ENCODE peak calls at places on chromosomes 6 and 20, in four cellular contexts. One of them, this sample, is unnamed.

GRCh38 chr20:973785-974194 is 28.3 kb downstream of the RSPO4 start:
- DNase-seq in body of pancreas: peak
- DNase-seq in HepG2: peak
- DNase-seq in Peyer's patch: no peak
- DNase-seq in this sample: peak

GRCh38 chr6:57342148-57342669 is 24.8 kb downstream of the PRIM2 start:
- DNase-seq in Peyer's patch: no peak
- DNase-seq in HepG2: no peak
- DNase-seq in body of pancreas: no peak
- DNase-seq in this sample: no peak

GRCh38 chr20:5888051-5888450 is 62.3 kb downstream of the TRMT6 start:
- DNase-seq in HepG2: no peak
- DNase-seq in Peyer's patch: no peak
- DNase-seq in body of pancreas: no peak
- DNase-seq in this sample: no peak

GRCh38 chr6:141484726-141485125 is 648.0 kb upstream of the GJE1 start:
- DNase-seq in body of pancreas: no peak
- DNase-seq in HepG2: peak
- DNase-seq in Peyer's patch: no peak
- DNase-seq in this sample: no peak

GRCh38 chr6:103210686-103211085 is 1649.0 kb downstream of the HACE1 start:
- DNase-seq in Peyer's patch: no peak
- DNase-seq in HepG2: no peak
- DNase-seq in body of pancreas: no peak
- DNase-seq in this sample: no peak

GRCh38 chr6:17031961-17032360 is 69.9 kb upstream of the STMND1 start:
- DNase-seq in HepG2: no peak
- DNase-seq in body of pancreas: no peak
- DNase-seq in Peyer's patch: no peak
- DNase-seq in this sample: no peak

GRCh38 chr6:42735976-42736375 is 9.9 kb downstream of the TBCC start:
- DNase-seq in HepG2: no peak
- DNase-seq in Peyer's patch: no peak
- DNase-seq in body of pancreas: no peak
- DNase-seq in this sample: no peak

GRCh38 chr20:8043687-8044278 is 24.2 kb upstream of the TMX4 start:
- DNase-seq in HepG2: peak
- DNase-seq in body of pancreas: peak
- DNase-seq in Peyer's patch: no peak
- DNase-seq in this sample: peak

GRCh38 chr6:32148722-32149576 is 2.8 kb downstream of the PRRT1 start:
- DNase-seq in body of pancreas: peak
- DNase-seq in HepG2: no peak
- DNase-seq in Peyer's patch: peak
- DNase-seq in this sample: peak

GRCh38 chr20:44370639-44371218 is 15.2 kb downstream of the HNF4A start:
- DNase-seq in HepG2: peak
- DNase-seq in Peyer's patch: peak
- DNase-seq in body of pancreas: peak
- DNase-seq in this sample: no peak

GRCh38 chr20:17895641-17896246 is 72.8 kb downstream of the SNX5 start:
- DNase-seq in Peyer's patch: no peak
- DNase-seq in body of pancreas: peak
- DNase-seq in HepG2: no peak
- DNase-seq in this sample: no peak

GRCh38 chr20:50111120-50111828 is 1.7 kb downstream of the UBE2V1 start:
- DNase-seq in HepG2: no peak
- DNase-seq in Peyer's patch: no peak
- DNase-seq in body of pancreas: peak
- DNase-seq in this sample: peak

GRCh38 chr6:133671376-133671775 is 217.5 kb upstream of the TCF21 start:
- DNase-seq in HepG2: no peak
- DNase-seq in Peyer's patch: no peak
- DNase-seq in body of pancreas: no peak
- DNase-seq in this sample: no peak

GRCh38 chr6:120876405-120876804 is 457.9 kb downstream of the TBC1D32 start:
- DNase-seq in body of pancreas: no peak
- DNase-seq in HepG2: no peak
- DNase-seq in Peyer's patch: no peak
- DNase-seq in this sample: no peak

GRCh38 chr6:90611996-90612690 is 25.3 kb upstream of the MAP3K7 start:
- DNase-seq in Peyer's patch: no peak
- DNase-seq in body of pancreas: no peak
- DNase-seq in HepG2: no peak
- DNase-seq in this sample: no peak

GRCh38 chr6:9397981-9398559 is 962.7 kb upstream of the SLC35B3 start:
- DNase-seq in body of pancreas: peak
- DNase-seq in HepG2: no peak
- DNase-seq in Peyer's patch: no peak
- DNase-seq in this sample: no peak

GRCh38 chr6:5422321-5422915 is 161.1 kb downstream of the FARS2 start:
- DNase-seq in HepG2: peak
- DNase-seq in body of pancreas: peak
- DNase-seq in Peyer's patch: no peak
- DNase-seq in this sample: peak

GRCh38 chr20:25461766-25462165 is 54.3 kb downstream of the GINS1 start:
- DNase-seq in body of pancreas: peak
- DNase-seq in Peyer's patch: no peak
- DNase-seq in HepG2: no peak
- DNase-seq in this sample: no peak

GRCh38 chr6:1388081-1388926 is 1.1 kb upstream of the FOXF2 start:
- DNase-seq in Peyer's patch: no peak
- DNase-seq in body of pancreas: no peak
- DNase-seq in HepG2: no peak
- DNase-seq in this sample: no peak

GRCh38 chr6:6918216-6918983 is 189.4 kb upstream of the RREB1 start:
- DNase-seq in HepG2: no peak
- DNase-seq in Peyer's patch: no peak
- DNase-seq in body of pancreas: peak
- DNase-seq in this sample: peak

GRCh38 chr6:3317741-3318211 is 59.0 kb downstream of the PSMG4 start:
- DNase-seq in body of pancreas: no peak
- DNase-seq in Peyer's patch: no peak
- DNase-seq in HepG2: no peak
- DNase-seq in this sample: no peak

GRCh38 chr6:55293116-55293515 is 34.2 kb upstream of the GFRAL start:
- DNase-seq in body of pancreas: no peak
- DNase-seq in Peyer's patch: no peak
- DNase-seq in HepG2: peak
- DNase-seq in this sample: peak

GRCh38 chr20:63238491-63239126 is 2.9 kb downstream of the BIRC7 start:
- DNase-seq in body of pancreas: no peak
- DNase-seq in HepG2: no peak
- DNase-seq in Peyer's patch: no peak
- DNase-seq in this sample: peak

GRCh38 chr6:135600086-135600702 is 102.7 kb upstream of the AHI1 start:
- DNase-seq in Peyer's patch: no peak
- DNase-seq in body of pancreas: no peak
- DNase-seq in HepG2: no peak
- DNase-seq in this sample: no peak

GRCh38 chr20:8301655-8302054 is 169.6 kb downstream of the PLCB1 start:
- DNase-seq in body of pancreas: no peak
- DNase-seq in Peyer's patch: no peak
- DNase-seq in HepG2: no peak
- DNase-seq in this sample: no peak

GRCh38 chr6:142945446-142946180 is 637 bp upstream of the HIVEP2 start:
- DNase-seq in HepG2: no peak
- DNase-seq in body of pancreas: peak
- DNase-seq in Peyer's patch: peak
- DNase-seq in this sample: peak

GRCh38 chr6:142942805-142943227 is 2.2 kb downstream of the HIVEP2 start:
- DNase-seq in Peyer's patch: no peak
- DNase-seq in HepG2: peak
- DNase-seq in body of pancreas: no peak
- DNase-seq in this sample: peak

GRCh38 chr6:142945071-142945445 is at the start of gene HIVEP2:
- DNase-seq in Peyer's patch: peak
- DNase-seq in HepG2: peak
- DNase-seq in body of pancreas: peak
- DNase-seq in this sample: peak

GRCh38 chr6:142943746-142944125 is 1.2 kb downstream of the HIVEP2 start:
- DNase-seq in HepG2: peak
- DNase-seq in body of pancreas: no peak
- DNase-seq in Peyer's patch: peak
- DNase-seq in this sample: peak

GRCh38 chr6:142944126-142945066 is 580 bp downstream of the HIVEP2 start:
- DNase-seq in body of pancreas: peak
- DNase-seq in HepG2: peak
- DNase-seq in Peyer's patch: peak
- DNase-seq in this sample: peak
- TF ChIP-seq POLR2A in body of pancreas: peak
- TF ChIP-seq POLR2A in HepG2: peak
- TF ChIP-seq POLR2A in Peyer's patch: peak
- TF ChIP-seq POLR2A in this sample: peak

GRCh38 chr6:39114707-39115599 is at the start of gene SAYSD1:
- DNase-seq in Peyer's patch: peak
- DNase-seq in HepG2: peak
- DNase-seq in body of pancreas: peak
- DNase-seq in this sample: peak
- TF ChIP-seq POLR2A in Peyer's patch: peak
- TF ChIP-seq POLR2A in HepG2: peak
- TF ChIP-seq POLR2A in body of pancreas: peak
- TF ChIP-seq POLR2A in this sample: peak

DNA sequence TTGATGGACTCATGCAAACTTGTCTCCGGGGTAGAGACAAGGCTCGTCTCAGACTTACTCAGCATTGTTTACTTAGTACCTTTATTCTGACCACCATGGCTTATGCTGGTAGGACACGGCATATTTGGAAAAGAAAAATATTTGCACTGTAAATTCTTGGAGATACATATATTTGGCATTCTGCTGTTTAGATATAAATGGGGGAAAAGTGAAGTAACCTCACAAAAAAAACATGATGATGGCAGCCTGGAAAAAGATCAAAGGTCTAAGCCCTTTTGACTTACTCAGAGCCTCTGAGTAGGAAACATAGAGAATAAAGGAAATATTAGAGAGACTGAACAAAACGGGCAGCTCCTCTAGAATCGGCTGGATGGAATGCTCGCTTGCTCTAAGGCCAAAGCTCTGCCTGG is 32.5 kb downstream of the PDE10A start:
- DNase-seq in HepG2: no peak
- DNase-seq in Peyer's patch: no peak
- DNase-seq in body of pancreas: no peak
- DNase-seq in this sample: no peak
- TF ChIP-seq POLR2A in HepG2: no peak
- TF ChIP-seq POLR2A in Peyer's patch: no peak
- TF ChIP-seq POLR2A in body of pancreas: no peak
- TF ChIP-seq POLR2A in this sample: no peak

GRCh38 chr6:30884521-30885480 is 482 bp downstream of the DDR1 start:
- DNase-seq in HepG2: no peak
- DNase-seq in body of pancreas: peak
- DNase-seq in Peyer's patch: peak
- DNase-seq in this sample: peak
- TF ChIP-seq POLR2A in HepG2: no peak
- TF ChIP-seq POLR2A in body of pancreas: no peak
- TF ChIP-seq POLR2A in Peyer's patch: no peak
- TF ChIP-seq POLR2A in this sample: no peak

GRCh38 chr6:160022793-160023192 is 53.9 kb downstream of the IGF2R start:
- DNase-seq in body of pancreas: no peak
- DNase-seq in Peyer's patch: no peak
- DNase-seq in HepG2: no peak
- DNase-seq in this sample: no peak
- TF ChIP-seq POLR2A in body of pancreas: no peak
- TF ChIP-seq POLR2A in Peyer's patch: no peak
- TF ChIP-seq POLR2A in HepG2: no peak
- TF ChIP-seq POLR2A in this sample: no peak

DNA sequence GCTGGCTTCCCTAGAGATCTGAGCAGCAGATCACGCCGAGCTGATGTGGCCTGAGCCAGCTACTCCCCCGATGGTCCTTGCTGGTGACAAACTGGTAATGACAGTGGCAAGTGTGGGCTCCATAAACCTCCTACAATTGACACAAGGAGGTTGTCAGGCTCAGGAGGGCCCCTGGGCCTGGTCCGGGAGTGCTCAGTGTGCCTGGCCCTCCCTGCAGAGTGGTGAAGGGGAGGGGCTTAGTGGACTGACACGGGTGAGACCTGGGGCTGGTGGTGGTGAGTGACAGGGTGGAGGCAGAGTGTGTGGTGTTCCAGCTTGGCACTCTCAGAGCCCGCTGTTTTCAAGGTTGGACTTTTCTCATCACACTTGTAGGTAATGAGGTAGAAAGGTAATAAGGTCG is 22.7 kb upstream of the MPC1 start:
- DNase-seq in HepG2: no peak
- DNase-seq in Peyer's patch: no peak
- DNase-seq in body of pancreas: no peak
- DNase-seq in this sample: no peak
- TF ChIP-seq POLR2A in HepG2: no peak
- TF ChIP-seq POLR2A in Peyer's patch: no peak
- TF ChIP-seq POLR2A in body of pancreas: no peak
- TF ChIP-seq POLR2A in this sample: no peak

GRCh38 chr20:59371429-59371828 is 71.0 kb downstream of the EDN3 start:
- DNase-seq in Peyer's patch: no peak
- DNase-seq in body of pancreas: no peak
- DNase-seq in HepG2: no peak
- DNase-seq in this sample: peak
- TF ChIP-seq POLR2A in Peyer's patch: no peak
- TF ChIP-seq POLR2A in body of pancreas: no peak
- TF ChIP-seq POLR2A in HepG2: no peak
- TF ChIP-seq POLR2A in this sample: no peak

DNA sequence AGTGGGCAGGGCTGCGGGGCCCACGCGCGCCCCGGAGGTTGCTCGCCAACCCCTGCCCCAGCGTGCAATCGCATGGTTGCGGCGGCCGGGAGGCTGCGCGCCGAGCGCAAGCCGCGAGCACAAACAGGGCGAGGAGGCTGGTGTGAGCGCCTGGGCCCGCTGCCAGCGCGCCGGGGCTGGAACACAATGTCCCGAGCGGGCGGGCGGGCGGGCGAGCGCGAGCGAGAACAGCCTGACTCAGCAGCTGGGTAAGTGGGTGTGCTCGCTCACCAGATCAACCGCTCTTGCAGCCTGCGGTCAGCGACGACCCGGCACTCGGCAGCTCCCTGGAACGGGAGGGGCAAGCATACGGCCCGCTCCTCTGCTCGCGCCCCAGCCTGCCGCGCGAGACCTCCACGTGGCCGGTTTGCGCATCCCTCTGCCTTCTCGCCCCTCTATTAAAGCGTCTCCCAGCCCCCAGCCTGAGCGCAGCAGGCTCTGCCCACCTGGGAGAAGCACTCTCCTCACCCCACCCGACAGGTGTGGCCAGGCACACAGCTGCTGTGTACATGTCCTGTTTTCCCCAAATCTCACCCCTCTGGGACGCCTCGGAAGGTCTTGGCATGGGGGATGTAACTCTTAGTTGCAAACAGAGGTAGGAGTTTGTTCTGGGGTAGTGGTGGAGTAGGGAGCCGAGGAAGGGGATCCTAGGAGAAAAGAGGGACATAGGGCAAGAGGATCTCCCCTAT is 8.7 kb upstream of the ARMC12 start:
- DNase-seq in body of pancreas: peak
- DNase-seq in Peyer's patch: peak
- DNase-seq in HepG2: peak
- DNase-seq in this sample: peak
- TF ChIP-seq POLR2A in body of pancreas: peak
- TF ChIP-seq POLR2A in Peyer's patch: no peak
- TF ChIP-seq POLR2A in HepG2: no peak
- TF ChIP-seq POLR2A in this sample: peak